ENCODE peak calls at places on chromosomes 13 and 19, in four cellular contexts. P is cardiac muscle cell, C is uterus, Z is mammary epithelial cell. Y is an unnamed sample. For H3K36me3 and H3K27me3, the result is how much of the 10 kb centered on the place peaks cover.

GRCh38 chr13:40366119-40366518 is 300.3 kb downstream of the FOXO1 start:
- DNase-seq in P (no peak), C (no peak), Z (no peak), Y (no peak)

GRCh38 chr13:106919093-106919492 is 351.2 kb upstream of the ARGLU1 start:
- DNase-seq in P (no peak), C (no peak), Z (no peak), Y (no peak)

GRCh38 chr13:73754727-73755292 is 379.4 kb downstream of the KLF12 start:
- DNase-seq in Z (peak), P (peak), C (no peak), Y (no peak)

GRCh38 chr19:31537136-31537535 is 187.9 kb upstream of the TSHZ3 start:
- DNase-seq in P (no peak), Z (no peak), C (no peak), Y (no peak)

GRCh38 chr13:27273658-27274425 is 3.2 kb downstream of the RASL11A start:
- DNase-seq in Z (no peak), C (no peak), P (peak), Y (peak)

GRCh38 chr19:4059931-4060620 is 6.6 kb downstream of the ZBTB7A start:
- DNase-seq in C (peak), Z (peak), P (no peak), Y (no peak)

GRCh38 chr13:30880756-30881155 is 25.3 kb upstream of the MEDAG start:
- DNase-seq in Z (peak), P (no peak), C (no peak), Y (peak)

GRCh38 chr13:41597348-41598041 is 140.1 kb downstream of the RGCC start:
- DNase-seq in P (no peak), Z (peak), C (no peak), Y (no peak)

GRCh38 chr19:16106121-16106520 is 5.6 kb upstream of the RAB8A start:
- DNase-seq in Z (peak), C (no peak), P (no peak), Y (peak)

GRCh38 chr13:47929156-47929555 is 71.9 kb downstream of the SUCLA2 start:
- DNase-seq in Z (no peak), P (no peak), C (no peak), Y (no peak)

GRCh38 chr19:31296741-31297390 is 52.4 kb downstream of the TSHZ3 start:
- DNase-seq in C (no peak), P (no peak), Z (no peak), Y (no peak)

GRCh38 chr19:46466536-46467199 is 4.7 kb downstream of the PNMA8A start:
- DNase-seq in P (no peak), Z (peak), C (peak), Y (peak)

GRCh38 chr19:58362272-58362994 is at the start of gene ZNF497:
- DNase-seq in Z (peak), C (peak), P (peak), Y (peak)

GRCh38 chr13:64248371-64249065 is 2832.9 kb upstream of the PCDH20 start:
- DNase-seq in Z (no peak), P (no peak), C (no peak), Y (no peak)

GRCh38 chr13:111518161-111518791 is 197.8 kb downstream of the TEX29 start:
- DNase-seq in P (no peak), Z (no peak), C (no peak), Y (no peak)

GRCh38 chr13:103903790-103904189 is 837.6 kb upstream of the SLC10A2 start:
- DNase-seq in Z (no peak), C (no peak), P (no peak), Y (no peak)

GRCh38 chr19:56692496-56692895 is 20.9 kb upstream of the ZNF835 start:
- DNase-seq in P (no peak), C (no peak), Z (no peak), Y (no peak)

GRCh38 chr19:7783991-7784421 is 21.0 kb downstream of the CLEC4M start:
- DNase-seq in Z (peak), C (no peak), P (no peak), Y (no peak)

GRCh38 chr13:24060993-24061392 is 99.5 kb upstream of the SPATA13 start:
- DNase-seq in Z (no peak), P (no peak), C (no peak), Y (no peak)

GRCh38 chr19:18661346-18661745 is 22.1 kb upstream of the CRTC1 start:
- DNase-seq in C (no peak), P (no peak), Z (no peak), Y (no peak)

GRCh38 chr13:110338441-110339101 is 31.5 kb downstream of the COL4A2 start:
- DNase-seq in C (peak), P (peak), Z (no peak), Y (no peak)

GRCh38 chr13:33543631-33544030 is 258.1 kb upstream of the STARD13 start:
- DNase-seq in P (no peak), Z (peak), C (no peak), Y (no peak)

GRCh38 chr19:8311461-8312260 is 3.5 kb upstream of the CD320 start:
- DNase-seq in C (no peak), Z (no peak), P (no peak), Y (no peak)

GRCh38 chr19:15374105-15374651 is 5.4 kb downstream of the AKAP8 start:
- DNase-seq in Z (no peak), P (no peak), C (no peak), Y (no peak)

GRCh38 chr13:20197361-20197834 is 4.7 kb upstream of the GJB2 start:
- DNase-seq in Z (peak), C (no peak), P (peak), Y (no peak)

GRCh38 chr13:50125556-50126377 is 110.5 kb downstream of the KCNRG start:
- DNase-seq in C (peak), Z (peak), P (peak), Y (peak)

GRCh38 chr13:44024496-44025155 is 144.9 kb downstream of the LACC1 start:
- DNase-seq in Z (no peak), P (no peak), C (no peak), Y (no peak)

GRCh38 chr13:46296920-46297319 is 85.2 kb downstream of the LRRC63 start:
- DNase-seq in Z (peak), C (no peak), P (no peak), Y (peak)

GRCh38 chr13:94329277-94329676 is 150.2 kb downstream of the DCT start:
- DNase-seq in P (no peak), C (peak), Z (no peak), Y (no peak)
- H3K4me3 ChIP-seq in P (no peak), C (no peak), Z (no peak), Y (no peak)

GRCh38 chr19:1018932-1019615 is 1.8 kb downstream of the TMEM259 start:
- DNase-seq in P (no peak), C (no peak), Z (no peak), Y (no peak)

GRCh38 chr19:1017115-1017905 is 3.6 kb downstream of the TMEM259 start:
- DNase-seq in Z (no peak), P (no peak), C (no peak), Y (no peak)

GRCh38 chr19:1016647-1017114 is 4.2 kb downstream of the TMEM259 start:
- DNase-seq in C (no peak), P (no peak), Z (peak), Y (no peak)

GRCh38 chr19:1018393-1018792 is 2.5 kb downstream of the TMEM259 start:
- DNase-seq in P (no peak), C (no peak), Z (no peak), Y (no peak)

DNA sequence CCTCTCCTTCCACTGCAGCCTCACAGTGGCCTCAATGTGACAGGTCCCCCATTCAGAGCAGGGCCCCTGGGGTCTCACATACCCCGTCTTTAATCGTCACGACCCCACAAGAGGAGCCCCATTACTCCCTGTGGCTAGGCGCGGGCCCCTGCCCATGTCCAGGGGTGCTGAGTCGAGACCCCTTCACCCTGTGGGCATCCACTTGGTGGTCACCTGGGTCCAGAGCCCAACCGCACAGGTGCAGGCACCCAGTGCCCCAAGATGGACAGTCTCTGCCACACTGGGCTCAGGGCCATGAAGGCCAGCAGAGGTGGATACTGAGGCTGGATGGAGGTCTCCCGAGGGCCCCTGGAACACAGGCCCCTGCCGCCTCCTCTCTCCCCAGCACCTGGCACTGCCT is 3.0 kb downstream of the TMEM259 start:
- DNase-seq in P (no peak), C (no peak), Z (no peak), Y (no peak)
- H3K36me3 ChIP-seq in P (under half), C (under half), Z (under half), Y (under half)

GRCh38 chr19:44746616-44746945 is 1.9 kb upstream of the BCL3 start:
- DNase-seq in Z (no peak), P (no peak), C (no peak), Y (no peak)
- H3K27me3 ChIP-seq in Z (under half), P (under half), C (under half), Y (under half)

GRCh38 chr19:11949201-11949600 is 15.6 kb upstream of the ZNF763 start:
- DNase-seq in P (no peak), Z (no peak), C (no peak), Y (no peak)
- H3K4me3 ChIP-seq in P (no peak), Z (no peak), C (no peak), Y (no peak)